ENCODE peak calls at places on chromosomes 3 and 15, in seven cellular contexts. T is H9; P is anterior cingulate cortex; M is activated T-helper 2 cell treated with anti-CD3 and anti-CD28 coated beads, Interferon-gamma antibody, Interleukin-2, Interleukin-4, amounts not matched to agents 10 μg/mL and 5 μg/mL and 100 μg/mL, durations not matched to agents 14 hours and 24 hours and 36 hours; Y is heart right ventricle; N is GM13976; J is activated CD4-positive, alpha-beta T cell treated with anti-CD3 and anti-CD28 coated beads for 4 hours. X is an unnamed sample.

GRCh38 chr3:182129745-182130144 is 418.0 kb downstream of the SOX2 start:
- DNase-seq in N (no peak), M (no peak), J (no peak), P (no peak), Y (no peak), T (no peak), X (no peak)

GRCh38 chr3:60399295-60399694 is 852.0 kb downstream of the FHIT start:
- DNase-seq in N (no peak), M (no peak), P (no peak), T (no peak), Y (no peak), J (no peak), X (no peak)

GRCh38 chr3:27485853-27486252 is 1.7 kb upstream of the SLC4A7 start:
- DNase-seq in J (no peak), P (no peak), N (no peak), T (no peak), M (no peak), Y (no peak), X (no peak)

GRCh38 chr15:29018406-29018805 is 132.6 kb downstream of the APBA2 start:
- DNase-seq in P (no peak), J (no peak), M (no peak), T (peak; percentile 80), N (no peak), Y (no peak), X (no peak)

GRCh38 chr3:111667170-111667569 is 72.0 kb upstream of the ZBED2 start:
- DNase-seq in N (no peak), P (no peak), M (no peak), J (no peak), T (no peak), Y (no peak), X (no peak)

GRCh38 chr15:90552162-90552928 is 22.6 kb downstream of the CRTC3 start:
- DNase-seq in P (no peak), M (no peak), J (no peak), N (no peak), Y (no peak), T (no peak), X (peak; percentile 88)

GRCh38 chr15:100123611-100124010 is 218.2 kb downstream of the ADAMTS17 start:
- DNase-seq in P (no peak), J (no peak), M (no peak), T (no peak), Y (no peak), N (no peak), X (no peak)

GRCh38 chr15:99562238-99562637 is 3.5 kb upstream of the MEF2A start:
- DNase-seq in J (no peak), P (no peak), N (no peak), T (no peak), Y (no peak), M (no peak), X (no peak)

GRCh38 chr15:85582719-85583089 is 202.3 kb downstream of the AKAP13 start:
- DNase-seq in J (peak; percentile 57), M (peak; percentile 68), Y (peak; percentile 40), T (no peak), N (peak; percentile 45), P (no peak), X (peak; percentile 44)

GRCh38 chr3:17074559-17074958 is 189.8 kb downstream of the PLCL2 start:
- DNase-seq in M (peak; percentile 36), N (no peak), J (no peak), T (no peak), P (no peak), Y (no peak), X (no peak)

GRCh38 chr3:8538904-8539303 is 37.3 kb downstream of the LMCD1 start:
- DNase-seq in J (no peak), M (no peak), Y (no peak), T (no peak), N (no peak), P (no peak), X (no peak)

GRCh38 chr3:98020412-98020811 is 14.7 kb downstream of the GABRR3 start:
- DNase-seq in M (no peak), P (no peak), N (no peak), T (no peak), J (no peak), Y (no peak), X (no peak)

GRCh38 chr3:170531054-170531453 is 54.8 kb downstream of the SLC7A14 start:
- DNase-seq in N (no peak), T (no peak), Y (no peak), J (no peak), M (no peak), P (no peak), X (no peak)

GRCh38 chr3:141949394-141949793 is 73.0 kb downstream of the ATP1B3 start:
- DNase-seq in J (no peak), M (no peak), N (no peak), T (no peak), Y (no peak), P (no peak), X (no peak)

GRCh38 chr3:177057768-177058167 is 139.5 kb downstream of the TBL1XR1 start:
- DNase-seq in J (peak; percentile 15), Y (no peak), T (no peak), P (no peak), M (peak; percentile 22), N (peak; percentile 49), X (no peak)

GRCh38 chr3:157494581-157495281 is 8.5 kb downstream of the VEPH1 start:
- DNase-seq in J (no peak), T (no peak), N (no peak), Y (no peak), P (no peak), M (no peak), X (no peak)

GRCh38 chr3:44323341-44323955 is 15.1 kb upstream of the TCAIM start:
- DNase-seq in Y (peak; percentile 21), J (peak; percentile 42), N (peak; percentile 31), T (no peak), M (peak; percentile 16), P (no peak), X (peak; percentile 51)

GRCh38 chr15:69078638-69079037 is 64.1 kb downstream of the NOX5 start:
- DNase-seq in N (no peak), M (no peak), P (no peak), J (no peak), T (no peak), Y (no peak), X (no peak)

GRCh38 chr3:61605589-61606175 is 44.3 kb downstream of the PTPRG start:
- DNase-seq in Y (no peak), J (no peak), M (no peak), P (no peak), N (no peak), T (no peak), X (no peak)

GRCh38 chr3:36866358-36866757 is 78.5 kb downstream of the TRANK1 start:
- DNase-seq in N (no peak), J (no peak), M (no peak), P (no peak), Y (no peak), T (no peak), X (no peak)

GRCh38 chr3:13507247-13507790 is 27.2 kb downstream of the HDAC11 start:
- DNase-seq in J (no peak), T (no peak), M (no peak), Y (no peak), N (no peak), P (no peak), X (no peak)

GRCh38 chr3:181694805-181695660 is 16.7 kb upstream of the SOX2 start:
- DNase-seq in P (peak; percentile 60), T (peak; percentile 70), N (peak; percentile 31), Y (peak; percentile 48), J (no peak), M (no peak), X (no peak)

GRCh38 chr3:97823081-97823480 is 1.3 kb downstream of the CRYBG3 start:
- DNase-seq in Y (no peak), J (no peak), T (no peak), M (no peak), N (no peak), P (no peak), X (no peak)

GRCh38 chr3:45666729-45667440 is 22.3 kb upstream of the SACM1L start:
- DNase-seq in T (no peak), Y (peak; percentile 65), P (peak; percentile 19), M (no peak), J (no peak), N (no peak), X (peak; percentile 48)

GRCh38 chr3:17664923-17665322 is 77.5 kb downstream of the TBC1D5 start:
- DNase-seq in T (no peak), N (no peak), P (no peak), Y (no peak), M (no peak), J (no peak), X (no peak)

GRCh38 chr3:84008623-84009022 is 950.2 kb upstream of the CADM2 start:
- DNase-seq in M (no peak), T (no peak), P (no peak), J (no peak), N (no peak), Y (no peak), X (no peak)

GRCh38 chr3:132033471-132033870 is 1.3 kb downstream of the CPNE4 start:
- DNase-seq in T (no peak), N (peak; percentile 10), M (no peak), Y (no peak), J (no peak), P (no peak), X (no peak)

GRCh38 chr15:62165029-62165792 is at the start of gene C2CD4B:
- DNase-seq in P (no peak), T (peak; percentile 82), J (peak; percentile 3), M (no peak), Y (peak; percentile 78), N (peak; percentile 33), X (no peak)

GRCh38 chr15:69704685-69705084 is 252.1 kb downstream of the RPLP1 start:
- DNase-seq in M (no peak), P (no peak), Y (no peak), J (no peak), T (no peak), N (no peak), X (no peak)

GRCh38 chr15:86439614-86440013 is 359.9 kb downstream of the AGBL1 start:
- DNase-seq in J (no peak), P (no peak), N (no peak), M (no peak), T (no peak), Y (no peak), X (no peak)

GRCh38 chr3:17304969-17305368 is 420.2 kb downstream of the PLCL2 start:
- DNase-seq in T (no peak), J (no peak), Y (no peak), N (no peak), M (no peak), P (no peak), X (no peak)

GRCh38 chr15:50940506-50940905 is 32.0 kb downstream of the AP4E1 start:
- DNase-seq in Y (no peak), P (no peak), J (no peak), N (no peak), M (no peak), T (no peak), X (no peak)

GRCh38 chr3:158248261-158248660 is 138.4 kb downstream of the RSRC1 start:
- DNase-seq in N (no peak), J (no peak), M (no peak), Y (no peak), T (no peak), P (no peak), X (no peak)

GRCh38 chr3:77906102-77906709 is 866.3 kb downstream of the ROBO2 start:
- DNase-seq in J (no peak), P (no peak), N (no peak), Y (no peak), M (no peak), T (no peak), X (no peak)

GRCh38 chr15:51168700-51169099 is 74.0 kb upstream of the TNFAIP8L3 start:
- DNase-seq in Y (no peak), T (no peak), P (no peak), N (no peak), M (no peak), J (no peak), X (no peak)

GRCh38 chr3:126109860-126110235 is 25.9 kb upstream of the SLC41A3 start:
- DNase-seq in P (no peak), T (no peak), N (no peak), J (no peak), Y (no peak), M (no peak), X (no peak)

GRCh38 chr3:50627407-50628051 is 10.6 kb downstream of the MAPKAPK3 start:
- DNase-seq in P (no peak), Y (no peak), J (peak; percentile 19), N (peak; percentile 56), T (peak; percentile 75), M (no peak), X (peak; percentile 83)

X was measured in AG08395.